ENCODE peak calls at places on chromosomes 1 and 21, in five cellular contexts. One of them, this sample, is unnamed.

GRCh38 chr1:55262822-55263221 is 47.7 kb upstream of the USP24 start:
- DNase-seq in right cardiac atrium: no peak
- DNase-seq in uterus: no peak
- DNase-seq in EL: peak; percentile 82
- DNase-seq in naive B cell: no peak
- DNase-seq in this sample: no peak

GRCh38 chr21:35226960-35227741 is 178.0 kb upstream of the RUNX1 start:
- DNase-seq in right cardiac atrium: no peak
- DNase-seq in uterus: no peak
- DNase-seq in EL: no peak
- DNase-seq in naive B cell: peak; percentile 64
- DNase-seq in this sample: no peak

GRCh38 chr21:45549670-45550463 is 7.6 kb upstream of the SLC19A1 start:
- DNase-seq in EL: no peak
- DNase-seq in naive B cell: no peak
- DNase-seq in uterus: no peak
- DNase-seq in right cardiac atrium: no peak
- DNase-seq in this sample: no peak

GRCh38 chr1:26317612-26318337 is at the start of gene CD52:
- DNase-seq in EL: no peak
- DNase-seq in right cardiac atrium: no peak
- DNase-seq in uterus: no peak
- DNase-seq in naive B cell: peak; percentile 70
- DNase-seq in this sample: peak; percentile 45

GRCh38 chr1:91727763-91728162 is 158.2 kb downstream of the TGFBR3 start:
- DNase-seq in naive B cell: no peak
- DNase-seq in EL: no peak
- DNase-seq in right cardiac atrium: no peak
- DNase-seq in uterus: no peak
- DNase-seq in this sample: no peak

GRCh38 chr1:68141079-68141800 is 90.8 kb upstream of the DIRAS3 start:
- DNase-seq in EL: no peak
- DNase-seq in naive B cell: no peak
- DNase-seq in uterus: no peak
- DNase-seq in right cardiac atrium: no peak
- DNase-seq in this sample: no peak

GRCh38 chr21:43188181-43188580 is 19.4 kb downstream of the CRYAA start:
- DNase-seq in EL: no peak
- DNase-seq in right cardiac atrium: no peak
- DNase-seq in uterus: no peak
- DNase-seq in naive B cell: no peak
- DNase-seq in this sample: peak; percentile 2

GRCh38 chr1:214552174-214552608 is 789 bp upstream of the PTPN14 start:
- DNase-seq in naive B cell: no peak
- DNase-seq in right cardiac atrium: peak; percentile 69
- DNase-seq in uterus: peak; percentile 66
- DNase-seq in EL: peak; percentile 88
- DNase-seq in this sample: peak; percentile 77

GRCh38 chr21:27759091-27759659 is 792.3 kb upstream of the ADAMTS5 start:
- DNase-seq in uterus: no peak
- DNase-seq in naive B cell: no peak
- DNase-seq in EL: peak; percentile 19
- DNase-seq in right cardiac atrium: peak; percentile 14
- DNase-seq in this sample: peak; percentile 68

GRCh38 chr1:39452540-39452939 is 38.9 kb upstream of the BMP8A start:
- DNase-seq in EL: no peak
- DNase-seq in right cardiac atrium: no peak
- DNase-seq in uterus: no peak
- DNase-seq in naive B cell: no peak
- DNase-seq in this sample: no peak

GRCh38 chr1:64295136-64295535 is 91.7 kb downstream of the UBE2U start:
- DNase-seq in EL: no peak
- DNase-seq in uterus: no peak
- DNase-seq in right cardiac atrium: no peak
- DNase-seq in naive B cell: no peak
- DNase-seq in this sample: no peak

GRCh38 chr21:32056791-32057190 is 184.0 kb downstream of the HUNK start:
- DNase-seq in right cardiac atrium: no peak
- DNase-seq in naive B cell: no peak
- DNase-seq in uterus: no peak
- DNase-seq in EL: no peak
- DNase-seq in this sample: peak; percentile 73

GRCh38 chr1:35577071-35577998 is 4.2 kb downstream of the TFAP2E start:
- DNase-seq in right cardiac atrium: peak; percentile 49
- DNase-seq in uterus: no peak
- DNase-seq in EL: no peak
- DNase-seq in naive B cell: peak; percentile 82
- DNase-seq in this sample: peak; percentile 54

GRCh38 chr1:24748191-24749121 is 3.2 kb downstream of the CLIC4 start:
- DNase-seq in EL: no peak
- DNase-seq in right cardiac atrium: no peak
- DNase-seq in uterus: no peak
- DNase-seq in naive B cell: peak; percentile 72
- DNase-seq in this sample: no peak

GRCh38 chr21:38982096-38982495 is 176.4 kb downstream of the ETS2 start:
- DNase-seq in uterus: no peak
- DNase-seq in naive B cell: no peak
- DNase-seq in EL: peak; percentile 76
- DNase-seq in right cardiac atrium: no peak
- DNase-seq in this sample: peak; percentile 66

GRCh38 chr1:168082008-168082876 is 54.5 kb downstream of the GPR161 start:
- DNase-seq in naive B cell: peak; percentile 42
- DNase-seq in right cardiac atrium: peak; percentile 63
- DNase-seq in uterus: peak; percentile 67
- DNase-seq in EL: peak; percentile 73
- DNase-seq in this sample: peak; percentile 84

GRCh38 chr1:3275471-3276340 is 178.8 kb upstream of the ARHGEF16 start:
- DNase-seq in EL: no peak
- DNase-seq in uterus: no peak
- DNase-seq in naive B cell: no peak
- DNase-seq in right cardiac atrium: peak; percentile 45
- DNase-seq in this sample: no peak

GRCh38 chr21:32253215-32253641 is 25.6 kb downstream of the MIS18A start:
- DNase-seq in uterus: peak; percentile 33
- DNase-seq in naive B cell: no peak
- DNase-seq in right cardiac atrium: peak; percentile 70
- DNase-seq in EL: peak; percentile 50
- DNase-seq in this sample: no peak

GRCh38 chr1:175887981-175888428 is 144.6 kb upstream of the TNR start:
- DNase-seq in uterus: no peak
- DNase-seq in naive B cell: no peak
- DNase-seq in EL: peak; percentile 40
- DNase-seq in right cardiac atrium: peak; percentile 64
- DNase-seq in this sample: peak; percentile 87

GRCh38 chr1:25580933-25581332 is 35.7 kb upstream of the MAN1C1 start:
- DNase-seq in naive B cell: no peak
- DNase-seq in right cardiac atrium: no peak
- DNase-seq in EL: no peak
- DNase-seq in uterus: no peak
- DNase-seq in this sample: peak; percentile 51

GRCh38 chr1:27332536-27333281 is 9.1 kb upstream of the SYTL1 start:
- DNase-seq in right cardiac atrium: peak; percentile 39
- DNase-seq in EL: peak; percentile 45
- DNase-seq in naive B cell: peak; percentile 51
- DNase-seq in uterus: peak; percentile 36
- DNase-seq in this sample: peak; percentile 80

GRCh38 chr1:41742219-41742618 is 176.5 kb downstream of the HIVEP3 start:
- DNase-seq in naive B cell: no peak
- DNase-seq in uterus: no peak
- DNase-seq in EL: peak; percentile 87
- DNase-seq in right cardiac atrium: no peak
- DNase-seq in this sample: no peak

GRCh38 chr1:53288247-53289049 is 39.4 kb downstream of the LRP8 start:
- DNase-seq in naive B cell: no peak
- DNase-seq in uterus: no peak
- DNase-seq in right cardiac atrium: no peak
- DNase-seq in EL: no peak
- DNase-seq in this sample: no peak

GRCh38 chr1:9425859-9426258 is 113.4 kb upstream of the SLC25A33 start:
- DNase-seq in uterus: no peak
- DNase-seq in EL: no peak
- DNase-seq in right cardiac atrium: no peak
- DNase-seq in naive B cell: no peak
- DNase-seq in this sample: no peak

GRCh38 chr1:6269271-6269996 is 8.5 kb upstream of the GPR153 start:
- DNase-seq in naive B cell: no peak
- DNase-seq in right cardiac atrium: no peak
- DNase-seq in EL: no peak
- DNase-seq in uterus: no peak
- DNase-seq in this sample: no peak

GRCh38 chr1:226741009-226741408 is 1.9 kb upstream of the ITPKB start:
- DNase-seq in uterus: no peak
- DNase-seq in right cardiac atrium: no peak
- DNase-seq in naive B cell: peak; percentile 30
- DNase-seq in EL: no peak
- DNase-seq in this sample: no peak

GRCh38 chr1:58964880-58965279 is 181.0 kb upstream of the JUN start:
- DNase-seq in right cardiac atrium: no peak
- DNase-seq in EL: peak; percentile 12
- DNase-seq in naive B cell: no peak
- DNase-seq in uterus: no peak
- DNase-seq in this sample: no peak

GRCh38 chr1:239958063-239958462 is 133.6 kb upstream of the FMN2 start:
- DNase-seq in naive B cell: no peak
- DNase-seq in EL: no peak
- DNase-seq in uterus: no peak
- DNase-seq in right cardiac atrium: no peak
- DNase-seq in this sample: no peak

GRCh38 chr1:158930504-158930903 is 848 bp upstream of the PYHIN1 start:
- DNase-seq in naive B cell: no peak
- DNase-seq in EL: no peak
- DNase-seq in uterus: no peak
- DNase-seq in right cardiac atrium: no peak
- DNase-seq in this sample: no peak

This sample was measured in WTC11.